ENCODE peak calls at places on chromosomes 3 and 15, in eight cellular contexts. One of them, this sample, is unnamed. For H3K4me1, the result is how much of the 10 kb centered on the place peaks cover.

GRCh38 chr15:87942316-87942715 is 314.2 kb downstream of the NTRK3 start:
- DNase-seq in breast epithelium: no peak
- DNase-seq in suprapubic skin: no peak
- DNase-seq in HCT116: no peak
- DNase-seq in K562: no peak
- DNase-seq in sigmoid colon: no peak
- DNase-seq in HepG2: no peak
- DNase-seq in H1: no peak
- DNase-seq in this sample: no peak

GRCh38 chr15:45705510-45706473 is 71.0 kb downstream of the SQOR start:
- DNase-seq in breast epithelium: peak
- DNase-seq in suprapubic skin: peak
- DNase-seq in HCT116: peak
- DNase-seq in K562: peak
- DNase-seq in sigmoid colon: peak
- DNase-seq in HepG2: peak
- DNase-seq in H1: peak
- DNase-seq in this sample: peak

GRCh38 chr15:69557340-69558137 is 104.9 kb downstream of the RPLP1 start:
- DNase-seq in breast epithelium: no peak
- DNase-seq in suprapubic skin: no peak
- DNase-seq in HCT116: peak
- DNase-seq in K562: no peak
- DNase-seq in sigmoid colon: no peak
- DNase-seq in HepG2: peak
- DNase-seq in H1: no peak
- DNase-seq in this sample: no peak

GRCh38 chr3:19074257-19074938 is 73.9 kb upstream of the KCNH8 start:
- DNase-seq in breast epithelium: no peak
- DNase-seq in suprapubic skin: no peak
- DNase-seq in HCT116: no peak
- DNase-seq in K562: no peak
- DNase-seq in sigmoid colon: no peak
- DNase-seq in HepG2: no peak
- DNase-seq in H1: no peak
- DNase-seq in this sample: no peak

GRCh38 chr15:27903405-27903804 is 195.7 kb downstream of the OCA2 start:
- DNase-seq in breast epithelium: no peak
- DNase-seq in suprapubic skin: no peak
- DNase-seq in HCT116: no peak
- DNase-seq in K562: no peak
- DNase-seq in sigmoid colon: no peak
- DNase-seq in HepG2: no peak
- DNase-seq in H1: no peak
- DNase-seq in this sample: no peak

GRCh38 chr3:168165390-168166269 is 69.9 kb upstream of the GOLIM4 start:
- DNase-seq in breast epithelium: peak
- DNase-seq in suprapubic skin: peak
- DNase-seq in HCT116: peak
- DNase-seq in K562: peak
- DNase-seq in sigmoid colon: peak
- DNase-seq in HepG2: peak
- DNase-seq in H1: no peak
- DNase-seq in this sample: no peak

GRCh38 chr3:56758539-56758981 is 43.2 kb downstream of the ARHGEF3 start:
- DNase-seq in breast epithelium: peak
- DNase-seq in suprapubic skin: no peak
- DNase-seq in HCT116: peak
- DNase-seq in K562: no peak
- DNase-seq in sigmoid colon: no peak
- DNase-seq in HepG2: peak
- DNase-seq in H1: no peak
- DNase-seq in this sample: no peak

GRCh38 chr3:59502806-59503205 is 453.0 kb upstream of the CFAP20DC start:
- DNase-seq in breast epithelium: no peak
- DNase-seq in suprapubic skin: no peak
- DNase-seq in HCT116: no peak
- DNase-seq in K562: no peak
- DNase-seq in sigmoid colon: no peak
- DNase-seq in HepG2: no peak
- DNase-seq in H1: no peak
- DNase-seq in this sample: no peak

GRCh38 chr3:144557515-144557914 is 585.9 kb downstream of the DIPK2A start:
- DNase-seq in breast epithelium: no peak
- DNase-seq in suprapubic skin: no peak
- DNase-seq in HCT116: no peak
- DNase-seq in K562: no peak
- DNase-seq in sigmoid colon: no peak
- DNase-seq in HepG2: no peak
- DNase-seq in H1: no peak
- DNase-seq in this sample: no peak

GRCh38 chr15:60798821-60799220 is 319.9 kb upstream of the ICE2 start:
- DNase-seq in breast epithelium: no peak
- DNase-seq in suprapubic skin: no peak
- DNase-seq in HCT116: no peak
- DNase-seq in K562: no peak
- DNase-seq in sigmoid colon: no peak
- DNase-seq in HepG2: peak
- DNase-seq in H1: no peak
- DNase-seq in this sample: no peak

GRCh38 chr3:151290673-151291072 is 12.3 kb upstream of the P2RY14 start:
- DNase-seq in breast epithelium: no peak
- DNase-seq in suprapubic skin: no peak
- DNase-seq in HCT116: peak
- DNase-seq in K562: no peak
- DNase-seq in sigmoid colon: no peak
- DNase-seq in HepG2: no peak
- DNase-seq in H1: no peak
- DNase-seq in this sample: no peak

DNA sequence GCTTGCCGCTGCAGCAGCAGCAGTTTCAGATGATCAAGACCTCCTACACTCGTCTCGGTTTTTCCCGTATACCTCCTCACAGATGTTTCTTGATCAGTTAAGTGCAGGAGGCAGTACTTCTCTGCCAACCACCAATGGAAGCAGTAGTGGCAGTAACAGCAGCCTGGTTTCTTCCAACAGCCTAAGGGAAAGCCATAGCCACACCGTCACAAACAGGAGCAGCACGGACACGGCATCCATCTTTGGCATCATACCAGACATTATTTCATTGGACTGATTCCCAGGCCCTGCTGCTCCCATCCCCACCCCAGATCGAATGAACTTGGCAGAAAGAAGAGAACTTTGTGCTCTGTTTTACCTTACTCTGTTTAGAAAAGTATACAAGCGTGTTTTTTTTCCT is 17.6 kb downstream of the CALML4 start:
- DNase-seq in breast epithelium: peak
- DNase-seq in suprapubic skin: no peak
- DNase-seq in HCT116: no peak
- DNase-seq in K562: no peak
- DNase-seq in sigmoid colon: peak
- DNase-seq in HepG2: no peak
- DNase-seq in H1: no peak
- DNase-seq in this sample: no peak
- TF ChIP-seq POLR2AphosphoS5 in breast epithelium: no peak
- TF ChIP-seq POLR2AphosphoS5 in suprapubic skin: no peak
- TF ChIP-seq POLR2AphosphoS5 in HCT116: no peak
- TF ChIP-seq POLR2AphosphoS5 in K562: no peak
- TF ChIP-seq POLR2AphosphoS5 in sigmoid colon: peak
- TF ChIP-seq POLR2AphosphoS5 in HepG2: no peak
- TF ChIP-seq POLR2AphosphoS5 in H1: peak
- TF ChIP-seq POLR2AphosphoS5 in this sample: no peak

GRCh38 chr15:29818141-29818540 is 4.1 kb downstream of the TJP1 start:
- DNase-seq in breast epithelium: no peak
- DNase-seq in suprapubic skin: no peak
- DNase-seq in HCT116: no peak
- DNase-seq in K562: no peak
- DNase-seq in sigmoid colon: no peak
- DNase-seq in HepG2: no peak
- DNase-seq in H1: no peak
- DNase-seq in this sample: no peak

GRCh38 chr15:29813009-29813408 is 9.3 kb downstream of the TJP1 start:
- DNase-seq in breast epithelium: no peak
- DNase-seq in suprapubic skin: no peak
- DNase-seq in HCT116: no peak
- DNase-seq in K562: no peak
- DNase-seq in sigmoid colon: no peak
- DNase-seq in HepG2: no peak
- DNase-seq in H1: no peak
- DNase-seq in this sample: no peak

GRCh38 chr15:29815705-29816042 is 6.6 kb downstream of the TJP1 start:
- DNase-seq in breast epithelium: no peak
- DNase-seq in suprapubic skin: no peak
- DNase-seq in HCT116: no peak
- DNase-seq in K562: no peak
- DNase-seq in sigmoid colon: no peak
- DNase-seq in HepG2: no peak
- DNase-seq in H1: no peak
- DNase-seq in this sample: no peak

GRCh38 chr15:29812384-29812694 is 9.9 kb downstream of the TJP1 start:
- DNase-seq in breast epithelium: peak
- DNase-seq in suprapubic skin: no peak
- DNase-seq in HCT116: no peak
- DNase-seq in K562: no peak
- DNase-seq in sigmoid colon: no peak
- DNase-seq in HepG2: no peak
- DNase-seq in H1: no peak
- DNase-seq in this sample: no peak

GRCh38 chr15:29815000-29815704 is 7.1 kb downstream of the TJP1 start:
- DNase-seq in breast epithelium: no peak
- DNase-seq in suprapubic skin: no peak
- DNase-seq in HCT116: no peak
- DNase-seq in K562: peak
- DNase-seq in sigmoid colon: no peak
- DNase-seq in HepG2: peak
- DNase-seq in H1: no peak
- DNase-seq in this sample: no peak
- H3K4me1 ChIP-seq in breast epithelium: under half
- H3K4me1 ChIP-seq in suprapubic skin: half or more
- H3K4me1 ChIP-seq in HCT116: half or more
- H3K4me1 ChIP-seq in K562: under half
- H3K4me1 ChIP-seq in sigmoid colon: half or more
- H3K4me1 ChIP-seq in HepG2: half or more
- H3K4me1 ChIP-seq in H1: under half
- H3K4me1 ChIP-seq in this sample: under half

DNA sequence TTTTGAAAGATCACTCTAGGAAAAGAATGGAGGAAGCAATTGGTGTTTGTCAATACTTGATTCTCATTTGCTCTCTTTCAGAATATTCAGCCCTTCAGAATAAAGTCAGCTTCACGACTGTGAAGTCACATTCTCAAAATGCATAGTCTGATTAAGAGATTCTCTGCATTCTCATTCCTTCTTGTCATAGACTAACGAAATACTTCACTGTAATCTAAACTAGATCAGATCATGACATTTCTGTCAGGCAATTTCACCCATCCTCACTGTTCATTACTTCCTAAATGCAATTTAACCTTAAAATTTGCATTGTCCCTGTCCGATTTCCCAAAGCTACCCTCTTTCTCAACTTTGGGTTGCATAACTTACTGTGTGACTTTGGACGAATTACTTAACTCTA is 6.2 kb downstream of the RPL22L1 start:
- DNase-seq in breast epithelium: no peak
- DNase-seq in suprapubic skin: no peak
- DNase-seq in HCT116: no peak
- DNase-seq in K562: no peak
- DNase-seq in sigmoid colon: no peak
- DNase-seq in HepG2: no peak
- DNase-seq in H1: no peak
- DNase-seq in this sample: no peak
- TF ChIP-seq POLR2A in breast epithelium: no peak
- TF ChIP-seq POLR2A in suprapubic skin: no peak
- TF ChIP-seq POLR2A in HCT116: no peak
- TF ChIP-seq POLR2A in K562: no peak
- TF ChIP-seq POLR2A in sigmoid colon: no peak
- TF ChIP-seq POLR2A in HepG2: no peak
- TF ChIP-seq POLR2A in H1: no peak
- TF ChIP-seq POLR2A in this sample: no peak

DNA sequence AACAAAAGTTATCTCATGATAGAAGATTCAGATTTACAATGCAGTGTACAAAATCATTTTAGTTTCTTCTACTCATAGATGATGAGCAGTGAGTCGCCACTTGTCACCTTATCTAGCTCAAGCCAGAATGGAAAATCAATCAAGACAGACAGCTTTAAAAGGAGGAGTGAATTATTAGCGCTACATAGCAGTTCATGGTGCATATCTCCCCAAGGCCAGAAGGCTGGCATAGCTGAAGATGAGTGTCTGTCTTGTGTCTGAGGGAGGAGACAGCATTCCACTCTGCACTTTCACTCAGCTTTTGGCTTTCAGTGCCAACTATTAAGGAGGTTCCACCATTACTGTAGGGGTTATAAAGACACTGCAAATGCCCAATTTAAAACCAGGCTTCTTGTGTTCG is 804.1 kb upstream of the LMCD1 start:
- DNase-seq in breast epithelium: no peak
- DNase-seq in suprapubic skin: no peak
- DNase-seq in HCT116: no peak
- DNase-seq in K562: no peak
- DNase-seq in sigmoid colon: no peak
- DNase-seq in HepG2: no peak
- DNase-seq in H1: no peak
- DNase-seq in this sample: no peak
- TF ChIP-seq POLR2AphosphoS5 in breast epithelium: no peak
- TF ChIP-seq POLR2AphosphoS5 in suprapubic skin: no peak
- TF ChIP-seq POLR2AphosphoS5 in HCT116: no peak
- TF ChIP-seq POLR2AphosphoS5 in K562: no peak
- TF ChIP-seq POLR2AphosphoS5 in sigmoid colon: no peak
- TF ChIP-seq POLR2AphosphoS5 in HepG2: no peak
- TF ChIP-seq POLR2AphosphoS5 in H1: no peak
- TF ChIP-seq POLR2AphosphoS5 in this sample: no peak

DNA sequence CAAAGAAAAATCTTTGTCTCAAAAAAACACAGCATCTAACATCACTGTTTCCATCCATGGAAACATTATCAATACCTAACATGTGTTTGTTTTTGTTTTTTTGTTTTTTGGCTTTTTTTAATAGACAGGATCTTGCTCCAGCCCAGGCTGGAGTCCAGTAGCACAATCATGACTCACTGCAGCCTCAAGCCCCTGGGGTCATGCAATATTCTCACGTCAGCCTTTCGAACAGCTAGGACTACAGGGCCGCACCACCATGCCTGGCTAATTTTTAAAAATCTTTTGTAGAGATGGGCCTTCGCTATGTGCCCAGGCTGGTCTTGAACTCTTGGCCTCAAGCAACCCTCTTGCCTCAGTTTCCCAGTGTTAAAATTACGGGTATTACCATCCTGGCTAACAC is 52.8 kb downstream of the RAF1 start:
- DNase-seq in breast epithelium: no peak
- DNase-seq in suprapubic skin: no peak
- DNase-seq in HCT116: no peak
- DNase-seq in K562: no peak
- DNase-seq in sigmoid colon: no peak
- DNase-seq in HepG2: no peak
- DNase-seq in H1: no peak
- DNase-seq in this sample: no peak
- H3K4me1 ChIP-seq in breast epithelium: under half
- H3K4me1 ChIP-seq in suprapubic skin: under half
- H3K4me1 ChIP-seq in HCT116: under half
- H3K4me1 ChIP-seq in K562: under half
- H3K4me1 ChIP-seq in sigmoid colon: under half
- H3K4me1 ChIP-seq in HepG2: under half
- H3K4me1 ChIP-seq in H1: under half
- H3K4me1 ChIP-seq in this sample: under half